ENCODE peak calls at places on chromosomes 3 and 15, in six cellular contexts. One of them, this sample, is unnamed.

GRCh38 chr3:12946661-12947316 is 105.4 kb upstream of the RPL32 start:
- DNase-seq in naive thymus-derived CD4-positive, alpha-beta T cell: no peak
- DNase-seq in HCT116: no peak
- DNase-seq in foreskin fibroblast: no peak
- DNase-seq in CD4-positive, alpha-beta memory T cell: no peak
- DNase-seq in cardiac muscle cell: no peak
- DNase-seq in this sample: no peak

GRCh38 chr3:2628117-2628516 is 482.1 kb downstream of the IL5RA start:
- DNase-seq in cardiac muscle cell: no peak
- DNase-seq in naive thymus-derived CD4-positive, alpha-beta T cell: no peak
- DNase-seq in CD4-positive, alpha-beta memory T cell: no peak
- DNase-seq in foreskin fibroblast: no peak
- DNase-seq in HCT116: no peak
- DNase-seq in this sample: no peak

GRCh38 chr3:126465928-126466564 is 9.6 kb downstream of the ZXDC start:
- DNase-seq in CD4-positive, alpha-beta memory T cell: no peak
- DNase-seq in cardiac muscle cell: no peak
- DNase-seq in HCT116: no peak
- DNase-seq in naive thymus-derived CD4-positive, alpha-beta T cell: no peak
- DNase-seq in foreskin fibroblast: no peak
- DNase-seq in this sample: no peak

GRCh38 chr15:63460210-63461135 is 43.9 kb upstream of the USP3 start:
- DNase-seq in CD4-positive, alpha-beta memory T cell: no peak
- DNase-seq in naive thymus-derived CD4-positive, alpha-beta T cell: no peak
- DNase-seq in cardiac muscle cell: no peak
- DNase-seq in HCT116: no peak
- DNase-seq in foreskin fibroblast: no peak
- DNase-seq in this sample: no peak

GRCh38 chr3:12658593-12659058 is 5.3 kb downstream of the RAF1 start:
- DNase-seq in naive thymus-derived CD4-positive, alpha-beta T cell: no peak
- DNase-seq in HCT116: no peak
- DNase-seq in foreskin fibroblast: peak; percentile 78
- DNase-seq in cardiac muscle cell: peak; percentile 45
- DNase-seq in CD4-positive, alpha-beta memory T cell: no peak
- DNase-seq in this sample: no peak

GRCh38 chr15:90388462-90389182 is 580 bp downstream of the IQGAP1 start:
- DNase-seq in cardiac muscle cell: peak; percentile 55
- DNase-seq in HCT116: no peak
- DNase-seq in foreskin fibroblast: peak; percentile 47
- DNase-seq in CD4-positive, alpha-beta memory T cell: peak; percentile 70
- DNase-seq in naive thymus-derived CD4-positive, alpha-beta T cell: peak; percentile 48
- DNase-seq in this sample: peak; percentile 72

GRCh38 chr15:89662893-89663673 is 7.8 kb upstream of the KIF7 start:
- DNase-seq in CD4-positive, alpha-beta memory T cell: no peak
- DNase-seq in naive thymus-derived CD4-positive, alpha-beta T cell: no peak
- DNase-seq in foreskin fibroblast: peak; percentile 97
- DNase-seq in cardiac muscle cell: no peak
- DNase-seq in HCT116: no peak
- DNase-seq in this sample: peak; percentile 74

GRCh38 chr3:167305340-167305739 is 74.8 kb downstream of the ZBBX start:
- DNase-seq in HCT116: no peak
- DNase-seq in naive thymus-derived CD4-positive, alpha-beta T cell: no peak
- DNase-seq in foreskin fibroblast: no peak
- DNase-seq in CD4-positive, alpha-beta memory T cell: no peak
- DNase-seq in cardiac muscle cell: no peak
- DNase-seq in this sample: no peak

GRCh38 chr15:75019916-75020315 is 3.5 kb upstream of the PPCDC start:
- DNase-seq in cardiac muscle cell: no peak
- DNase-seq in CD4-positive, alpha-beta memory T cell: no peak
- DNase-seq in naive thymus-derived CD4-positive, alpha-beta T cell: no peak
- DNase-seq in HCT116: no peak
- DNase-seq in foreskin fibroblast: no peak
- DNase-seq in this sample: no peak

GRCh38 chr15:42576776-42577175 is 1.4 kb downstream of the STARD9 start:
- DNase-seq in naive thymus-derived CD4-positive, alpha-beta T cell: no peak
- DNase-seq in foreskin fibroblast: no peak
- DNase-seq in CD4-positive, alpha-beta memory T cell: no peak
- DNase-seq in cardiac muscle cell: no peak
- DNase-seq in HCT116: no peak
- DNase-seq in this sample: no peak
- H3K4me3 ChIP-seq in naive thymus-derived CD4-positive, alpha-beta T cell: no peak overlapping the region
- H3K4me3 ChIP-seq in foreskin fibroblast: peak overlapping the region; percentile 95
- H3K4me3 ChIP-seq in CD4-positive, alpha-beta memory T cell: no peak overlapping the region
- H3K4me3 ChIP-seq in cardiac muscle cell: no peak overlapping the region
- H3K4me3 ChIP-seq in HCT116: no peak overlapping the region
- H3K4me3 ChIP-seq in this sample: peak overlapping the region; percentile 92

DNA sequence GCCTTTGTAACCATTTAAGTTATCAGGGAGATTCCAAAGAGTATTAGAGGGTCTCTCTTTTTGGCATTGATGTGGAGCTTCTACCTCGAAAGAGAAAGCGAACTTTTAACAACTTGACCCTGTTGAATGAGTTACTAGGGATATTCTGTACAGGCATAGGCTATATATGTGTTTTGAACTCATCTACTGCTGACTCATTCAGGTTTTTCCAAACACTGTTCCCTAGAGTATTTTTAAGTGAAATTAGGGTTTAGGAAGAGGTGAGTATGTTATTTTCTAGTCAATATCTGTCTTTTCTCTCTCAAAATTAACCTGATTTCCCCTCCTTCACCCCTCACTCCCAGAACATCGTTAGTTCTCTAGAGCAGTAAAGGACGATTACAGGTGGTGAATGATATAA is 228.1 kb upstream of the C2CD4B start:
- DNase-seq in foreskin fibroblast: no peak
- DNase-seq in cardiac muscle cell: no peak
- DNase-seq in HCT116: no peak
- DNase-seq in naive thymus-derived CD4-positive, alpha-beta T cell: no peak
- DNase-seq in CD4-positive, alpha-beta memory T cell: no peak
- DNase-seq in this sample: no peak
- H3K4me3 ChIP-seq in foreskin fibroblast: no peak overlapping the region
- H3K4me3 ChIP-seq in cardiac muscle cell: no peak overlapping the region
- H3K4me3 ChIP-seq in HCT116: no peak overlapping the region
- H3K4me3 ChIP-seq in naive thymus-derived CD4-positive, alpha-beta T cell: no peak overlapping the region
- H3K4me3 ChIP-seq in CD4-positive, alpha-beta memory T cell: no peak overlapping the region
- H3K4me3 ChIP-seq in this sample: peak overlapping the region; percentile 95

GRCh38 chr15:101108791-101109190 is 143.1 kb downstream of the CHSY1 start:
- DNase-seq in naive thymus-derived CD4-positive, alpha-beta T cell: no peak
- DNase-seq in cardiac muscle cell: no peak
- DNase-seq in foreskin fibroblast: no peak
- DNase-seq in CD4-positive, alpha-beta memory T cell: no peak
- DNase-seq in HCT116: no peak
- DNase-seq in this sample: no peak
- H3K4me3 ChIP-seq in naive thymus-derived CD4-positive, alpha-beta T cell: no peak overlapping the region
- H3K4me3 ChIP-seq in cardiac muscle cell: no peak overlapping the region
- H3K4me3 ChIP-seq in foreskin fibroblast: no peak overlapping the region
- H3K4me3 ChIP-seq in CD4-positive, alpha-beta memory T cell: no peak overlapping the region
- H3K4me3 ChIP-seq in HCT116: no peak overlapping the region
- H3K4me3 ChIP-seq in this sample: no peak overlapping the region

DNA sequence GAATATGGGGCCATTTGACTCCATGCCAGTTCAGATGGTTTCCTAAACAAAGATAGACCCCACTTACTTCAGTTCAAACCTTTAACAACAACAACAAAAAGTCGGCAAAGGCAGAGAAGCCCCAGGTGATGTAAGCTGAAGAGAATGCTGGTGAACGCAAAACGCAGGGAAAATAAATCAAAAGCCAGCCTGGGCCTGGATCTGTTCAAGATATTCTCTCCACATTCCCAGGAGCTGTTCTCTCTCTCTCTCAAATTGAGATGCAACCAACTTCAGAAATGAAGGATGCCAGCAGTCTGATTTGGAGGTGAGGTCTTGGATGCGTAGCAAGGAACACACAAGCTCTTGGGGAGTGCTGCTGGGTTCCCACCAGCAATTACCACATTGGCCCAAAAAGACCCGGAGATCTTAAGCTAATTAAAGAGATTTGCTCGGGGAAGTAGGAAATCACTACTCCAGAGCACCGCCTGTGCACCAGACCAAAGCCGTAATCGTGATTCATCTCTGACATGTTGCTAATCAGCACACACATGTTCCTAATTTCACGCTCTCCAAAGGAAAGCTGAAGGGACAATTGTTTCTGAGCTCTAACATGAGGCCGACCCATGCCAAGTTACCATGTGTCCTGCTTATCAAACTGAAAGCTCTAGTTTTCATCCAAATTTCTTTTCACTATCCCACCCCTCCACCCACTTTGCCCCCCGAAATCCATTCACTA is 37.1 kb downstream of the IL17RD start:
- DNase-seq in naive thymus-derived CD4-positive, alpha-beta T cell: no peak
- DNase-seq in cardiac muscle cell: no peak
- DNase-seq in foreskin fibroblast: peak; percentile 87
- DNase-seq in CD4-positive, alpha-beta memory T cell: no peak
- DNase-seq in HCT116: no peak
- DNase-seq in this sample: no peak
- H3K4me3 ChIP-seq in naive thymus-derived CD4-positive, alpha-beta T cell: no peak overlapping the region
- H3K4me3 ChIP-seq in cardiac muscle cell: no peak overlapping the region
- H3K4me3 ChIP-seq in foreskin fibroblast: peak overlapping the region; percentile 1
- H3K4me3 ChIP-seq in CD4-positive, alpha-beta memory T cell: no peak overlapping the region
- H3K4me3 ChIP-seq in HCT116: no peak overlapping the region
- H3K4me3 ChIP-seq in this sample: peak overlapping the region; percentile 21

GRCh38 chr15:38560456-38560926 is 4.1 kb downstream of the RASGRP1 start:
- DNase-seq in foreskin fibroblast: no peak
- DNase-seq in CD4-positive, alpha-beta memory T cell: peak; percentile 58
- DNase-seq in cardiac muscle cell: no peak
- DNase-seq in HCT116: no peak
- DNase-seq in naive thymus-derived CD4-positive, alpha-beta T cell: no peak
- DNase-seq in this sample: no peak
- H3K4me3 ChIP-seq in foreskin fibroblast: no peak overlapping the region
- H3K4me3 ChIP-seq in CD4-positive, alpha-beta memory T cell: peak overlapping the region; percentile 14
- H3K4me3 ChIP-seq in cardiac muscle cell: no peak overlapping the region
- H3K4me3 ChIP-seq in HCT116: no peak overlapping the region
- H3K4me3 ChIP-seq in naive thymus-derived CD4-positive, alpha-beta T cell: peak overlapping the region; percentile 98
- H3K4me3 ChIP-seq in this sample: no peak overlapping the region

GRCh38 chr15:37050345-37050744 is 50.0 kb downstream of the MEIS2 start:
- DNase-seq in naive thymus-derived CD4-positive, alpha-beta T cell: no peak
- DNase-seq in HCT116: no peak
- DNase-seq in cardiac muscle cell: no peak
- DNase-seq in CD4-positive, alpha-beta memory T cell: no peak
- DNase-seq in foreskin fibroblast: no peak
- DNase-seq in this sample: no peak

GRCh38 chr15:37045241-37045640 is 55.1 kb downstream of the MEIS2 start:
- DNase-seq in foreskin fibroblast: no peak
- DNase-seq in naive thymus-derived CD4-positive, alpha-beta T cell: no peak
- DNase-seq in HCT116: no peak
- DNase-seq in CD4-positive, alpha-beta memory T cell: no peak
- DNase-seq in cardiac muscle cell: no peak
- DNase-seq in this sample: no peak

GRCh38 chr15:37041836-37042235 is 58.5 kb downstream of the MEIS2 start:
- DNase-seq in naive thymus-derived CD4-positive, alpha-beta T cell: no peak
- DNase-seq in HCT116: no peak
- DNase-seq in foreskin fibroblast: no peak
- DNase-seq in cardiac muscle cell: no peak
- DNase-seq in CD4-positive, alpha-beta memory T cell: no peak
- DNase-seq in this sample: no peak

GRCh38 chr15:37046876-37047614 is 53.3 kb downstream of the MEIS2 start:
- DNase-seq in cardiac muscle cell: peak; percentile 69
- DNase-seq in CD4-positive, alpha-beta memory T cell: no peak
- DNase-seq in foreskin fibroblast: peak; percentile 28
- DNase-seq in naive thymus-derived CD4-positive, alpha-beta T cell: no peak
- DNase-seq in HCT116: no peak
- DNase-seq in this sample: no peak

DNA sequence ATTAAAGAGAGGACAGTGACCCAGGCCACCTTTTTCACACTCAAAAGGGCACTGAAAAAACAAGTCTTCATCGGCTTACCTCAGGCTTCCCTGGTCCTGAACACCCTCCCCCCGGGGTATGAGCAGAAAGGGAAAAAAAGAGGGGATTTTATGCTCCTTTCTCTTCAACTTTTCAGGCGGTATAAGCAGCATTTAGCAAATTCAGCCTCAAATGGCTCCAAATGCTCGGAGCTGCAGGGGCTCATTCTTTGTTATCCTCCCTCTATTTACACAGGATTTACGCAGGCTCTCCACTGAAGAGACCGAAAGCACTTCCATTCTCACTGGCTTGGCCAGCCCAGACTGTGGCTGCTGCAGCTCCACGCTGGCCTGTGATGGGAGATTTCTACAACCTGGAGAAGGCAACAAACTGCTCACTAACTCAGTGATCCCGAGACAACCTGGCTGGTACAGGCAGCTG is 54.5 kb downstream of the MEIS2 start:
- DNase-seq in naive thymus-derived CD4-positive, alpha-beta T cell: no peak
- DNase-seq in HCT116: no peak
- DNase-seq in cardiac muscle cell: no peak
- DNase-seq in CD4-positive, alpha-beta memory T cell: no peak
- DNase-seq in foreskin fibroblast: no peak
- DNase-seq in this sample: no peak
- H3K4me3 ChIP-seq in naive thymus-derived CD4-positive, alpha-beta T cell: no peak overlapping the region
- H3K4me3 ChIP-seq in HCT116: no peak overlapping the region
- H3K4me3 ChIP-seq in cardiac muscle cell: no peak overlapping the region
- H3K4me3 ChIP-seq in CD4-positive, alpha-beta memory T cell: no peak overlapping the region
- H3K4me3 ChIP-seq in foreskin fibroblast: no peak overlapping the region
- H3K4me3 ChIP-seq in this sample: peak overlapping the region; percentile 3

GRCh38 chr3:14177580-14178246 is 688 bp downstream of the XPC start:
- DNase-seq in cardiac muscle cell: no peak
- DNase-seq in foreskin fibroblast: no peak
- DNase-seq in HCT116: peak; percentile 2
- DNase-seq in naive thymus-derived CD4-positive, alpha-beta T cell: no peak
- DNase-seq in CD4-positive, alpha-beta memory T cell: no peak
- DNase-seq in this sample: no peak

GRCh38 chr3:14172480-14172879 is 5.9 kb downstream of the XPC start:
- DNase-seq in foreskin fibroblast: no peak
- DNase-seq in HCT116: no peak
- DNase-seq in cardiac muscle cell: no peak
- DNase-seq in naive thymus-derived CD4-positive, alpha-beta T cell: no peak
- DNase-seq in CD4-positive, alpha-beta memory T cell: no peak
- DNase-seq in this sample: no peak

GRCh38 chr3:14178247-14179113 is at the start of the genes LSM3 and XPC:
- DNase-seq in HCT116: peak; percentile 98
- DNase-seq in foreskin fibroblast: peak; percentile 98
- DNase-seq in CD4-positive, alpha-beta memory T cell: peak; percentile 97
- DNase-seq in naive thymus-derived CD4-positive, alpha-beta T cell: peak; percentile 98
- DNase-seq in cardiac muscle cell: peak; percentile 99
- DNase-seq in this sample: peak; percentile 96

GRCh38 chr3:14174483-14174882 is 3.9 kb downstream of the XPC start:
- DNase-seq in CD4-positive, alpha-beta memory T cell: no peak
- DNase-seq in cardiac muscle cell: no peak
- DNase-seq in foreskin fibroblast: no peak
- DNase-seq in HCT116: no peak
- DNase-seq in naive thymus-derived CD4-positive, alpha-beta T cell: no peak
- DNase-seq in this sample: no peak

GRCh38 chr3:14175383-14176037 is 2.9 kb downstream of the XPC start:
- DNase-seq in CD4-positive, alpha-beta memory T cell: peak; percentile 89
- DNase-seq in foreskin fibroblast: no peak
- DNase-seq in HCT116: no peak
- DNase-seq in naive thymus-derived CD4-positive, alpha-beta T cell: no peak
- DNase-seq in cardiac muscle cell: no peak
- DNase-seq in this sample: no peak
- H3K4me3 ChIP-seq in CD4-positive, alpha-beta memory T cell: no peak overlapping the region
- H3K4me3 ChIP-seq in foreskin fibroblast: peak overlapping the region; percentile 20
- H3K4me3 ChIP-seq in HCT116: no peak overlapping the region
- H3K4me3 ChIP-seq in naive thymus-derived CD4-positive, alpha-beta T cell: peak overlapping the region; percentile 8
- H3K4me3 ChIP-seq in cardiac muscle cell: no peak overlapping the region
- H3K4me3 ChIP-seq in this sample: no peak overlapping the region